ENCODE peak calls at places on chromosomes 6 and 20, in nine cellular contexts. U is ovary, J is tibial nerve, L is IMR-90, X is testis, G is uterus, K is body of pancreas, E is sigmoid colon, O is stomach. R is an unnamed sample.

GRCh38 chr6:114342086-114342825 is 567 bp downstream of the HS3ST5 start:
- DNase-seq in U (no peak), J (no peak), L (no peak), X (peak; percentile 21), G (no peak), K (peak; percentile 12), E (no peak), O (no peak), R (peak; percentile 82)

GRCh38 chr6:33313709-33314514 is at the start of gene TAPBP:
- DNase-seq in U (peak; percentile 69), J (peak; percentile 40), L (peak; percentile 72), X (peak; percentile 53), G (peak; percentile 62), K (peak; percentile 56), E (peak; percentile 83), O (peak; percentile 60), R (no peak)

GRCh38 chr6:150334790-150335783 is 33.7 kb upstream of the IYD start:
- DNase-seq in U (no peak), J (peak; percentile 71), L (peak; percentile 82), X (peak; percentile 84), G (no peak), K (peak; percentile 53), E (no peak), O (no peak), R (no peak)

GRCh38 chr20:13868331-13868730 is 83.5 kb downstream of the NDUFAF5 start:
- DNase-seq in U (no peak), J (no peak), L (peak; percentile 18), X (no peak), G (peak; percentile 56), K (no peak), E (no peak), O (no peak), R (no peak)

GRCh38 chr6:44431118-44431725 is 43.7 kb downstream of the CDC5L start:
- DNase-seq in U (peak; percentile 56), J (peak; percentile 78), L (peak; percentile 73), X (peak; percentile 65), G (peak; percentile 25), K (peak; percentile 44), E (no peak), O (peak; percentile 37), R (no peak)

GRCh38 chr6:4672772-4673171 is 103.4 kb upstream of the CDYL start:
- DNase-seq in U (no peak), J (no peak), L (peak; percentile 63), X (no peak), G (no peak), K (no peak), E (no peak), O (no peak), R (peak; percentile 26)

GRCh38 chr6:79810153-79810806 is 137.1 kb downstream of the ELOVL4 start:
- DNase-seq in U (no peak), J (no peak), L (no peak), X (no peak), G (no peak), K (no peak), E (no peak), O (no peak), R (no peak)

GRCh38 chr20:38043512-38044300 is 10.2 kb downstream of the RPRD1B start:
- DNase-seq in U (no peak), J (no peak), L (peak; percentile 85), X (no peak), G (no peak), K (no peak), E (no peak), O (no peak), R (no peak)

GRCh38 chr20:58352454-58352853 is 36.6 kb upstream of the VAPB start:
- DNase-seq in U (no peak), J (no peak), L (no peak), X (no peak), G (no peak), K (no peak), E (no peak), O (no peak), R (no peak)

GRCh38 chr6:19261642-19262041 is 575.5 kb upstream of the ID4 start:
- DNase-seq in U (no peak), J (no peak), L (no peak), X (no peak), G (no peak), K (no peak), E (no peak), O (no peak), R (no peak)
- TF ChIP-seq POLR2A in U (no peak), J (no peak), L (no peak), X (no peak), G (no peak), K (no peak), E (no peak), O (no peak), R (no peak)

DNA sequence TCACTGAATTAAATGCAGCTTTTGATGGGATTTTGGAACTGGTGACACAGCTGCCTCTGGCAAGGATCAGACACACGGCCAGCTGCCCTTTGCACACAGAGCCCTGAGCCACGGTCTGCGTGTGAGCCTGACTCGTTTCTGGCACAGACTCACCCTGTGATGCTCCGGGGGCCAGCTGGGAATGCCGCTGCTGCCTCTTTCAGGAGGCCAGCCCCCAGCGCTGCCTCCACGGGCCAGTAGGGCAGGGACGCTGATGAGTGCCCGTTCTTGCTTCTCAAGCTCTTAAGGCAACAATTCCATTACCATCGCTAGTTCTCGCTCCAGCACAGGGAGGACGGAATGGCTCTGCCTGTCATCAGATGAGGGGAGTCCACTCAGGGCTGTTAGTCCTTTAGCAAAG is 61.6 kb downstream of the IRF4 start:
- DNase-seq in U (no peak), J (peak; percentile 68), L (no peak), X (peak; percentile 68), G (no peak), K (peak; percentile 35), E (peak; percentile 78), O (no peak), R (peak; percentile 93)
- H3K4me3 ChIP-seq in U (no peak overlapping the region), J (no peak overlapping the region), L (no peak overlapping the region), X (no peak overlapping the region), G (no peak overlapping the region), K (no peak overlapping the region), E (no peak overlapping the region), O (no peak overlapping the region), R (no peak overlapping the region)

GRCh38 chr6:30100585-30101422 is 12.1 kb downstream of the TRIM31 start:
- DNase-seq in U (no peak), J (no peak), L (no peak), X (peak; percentile 65), G (peak; percentile 25), K (peak; percentile 53), E (no peak), O (peak; percentile 76), R (peak; percentile 28)

GRCh38 chr6:30103630-30104179 is 9.2 kb downstream of the TRIM31 start:
- DNase-seq in U (no peak), J (no peak), L (no peak), X (no peak), G (no peak), K (no peak), E (no peak), O (no peak), R (no peak)

GRCh38 chr6:30102701-30103629 is 9.9 kb downstream of the TRIM31 start:
- DNase-seq in U (peak; percentile 83), J (peak; percentile 96), L (peak; percentile 80), X (peak; percentile 95), G (peak; percentile 86), K (peak; percentile 89), E (peak; percentile 95), O (peak; percentile 93), R (peak; percentile 92)

GRCh38 chr6:30101423-30101938 is 11.4 kb downstream of the TRIM31 start:
- DNase-seq in U (no peak), J (no peak), L (no peak), X (no peak), G (no peak), K (no peak), E (no peak), O (no peak), R (no peak)

DNA sequence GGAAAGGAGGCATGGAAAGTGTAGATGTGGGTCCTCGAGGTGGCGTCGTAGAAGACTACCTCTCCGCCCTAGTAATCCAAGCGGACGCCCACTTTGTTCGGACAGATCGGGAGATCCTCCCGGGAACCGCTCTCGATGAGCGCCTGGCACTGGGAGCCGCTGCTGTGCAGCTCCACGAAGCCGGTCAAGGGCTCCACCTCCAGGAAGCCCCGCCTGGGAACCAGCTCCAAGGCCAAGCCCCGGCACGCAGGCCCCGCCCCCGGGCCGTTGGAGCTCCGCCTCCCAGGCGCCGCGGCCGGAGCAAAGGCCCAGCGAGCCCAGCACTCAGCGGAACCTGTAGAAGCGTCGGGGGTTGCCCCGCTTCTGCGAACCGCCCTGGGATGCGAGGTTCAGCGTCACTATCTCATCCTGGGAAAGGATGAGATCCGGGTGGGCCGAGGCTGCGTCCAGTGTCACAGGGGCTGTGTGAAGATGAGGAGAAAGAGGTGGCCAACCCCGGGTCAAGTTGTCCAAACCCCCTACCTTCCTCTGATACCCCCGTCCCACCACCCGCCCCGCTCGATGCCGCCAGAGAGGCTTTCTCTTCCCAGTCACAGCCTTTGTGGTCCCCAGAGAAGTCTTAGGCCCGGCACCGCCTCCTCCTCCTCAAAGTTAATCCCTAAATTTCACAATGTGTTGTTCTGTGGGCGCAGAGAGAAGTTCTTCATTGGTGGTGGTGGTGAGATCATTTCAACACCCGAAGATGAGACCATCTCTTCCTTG is 10.8 kb downstream of the TRIM31 start:
- DNase-seq in U (peak; percentile 79), J (peak; percentile 76), L (peak; percentile 77), X (peak; percentile 95), G (peak; percentile 90), K (peak; percentile 94), E (peak; percentile 95), O (peak; percentile 90), R (peak; percentile 83)
- TF ChIP-seq CTCF in U (no peak), J (no peak), L (peak; percentile 33), X (no peak), G (peak; percentile 1), K (no peak), E (no peak), O (no peak), R (no peak)

GRCh38 chr6:155314092-155314772 is at the start of gene TFB1M:
- DNase-seq in U (peak; percentile 97), J (peak; percentile 92), L (peak; percentile 98), X (peak; percentile 99), G (peak; percentile 99), K (peak; percentile 99), E (peak; percentile 99), O (peak; percentile 99), R (peak; percentile 99)
- TF ChIP-seq POLR2A in U (peak; percentile 70), J (peak; percentile 74), L (peak; percentile 83), X (peak; percentile 30), G (peak; percentile 81), K (peak; percentile 82), E (peak; percentile 73), O (no peak), R (no peak)

DNA sequence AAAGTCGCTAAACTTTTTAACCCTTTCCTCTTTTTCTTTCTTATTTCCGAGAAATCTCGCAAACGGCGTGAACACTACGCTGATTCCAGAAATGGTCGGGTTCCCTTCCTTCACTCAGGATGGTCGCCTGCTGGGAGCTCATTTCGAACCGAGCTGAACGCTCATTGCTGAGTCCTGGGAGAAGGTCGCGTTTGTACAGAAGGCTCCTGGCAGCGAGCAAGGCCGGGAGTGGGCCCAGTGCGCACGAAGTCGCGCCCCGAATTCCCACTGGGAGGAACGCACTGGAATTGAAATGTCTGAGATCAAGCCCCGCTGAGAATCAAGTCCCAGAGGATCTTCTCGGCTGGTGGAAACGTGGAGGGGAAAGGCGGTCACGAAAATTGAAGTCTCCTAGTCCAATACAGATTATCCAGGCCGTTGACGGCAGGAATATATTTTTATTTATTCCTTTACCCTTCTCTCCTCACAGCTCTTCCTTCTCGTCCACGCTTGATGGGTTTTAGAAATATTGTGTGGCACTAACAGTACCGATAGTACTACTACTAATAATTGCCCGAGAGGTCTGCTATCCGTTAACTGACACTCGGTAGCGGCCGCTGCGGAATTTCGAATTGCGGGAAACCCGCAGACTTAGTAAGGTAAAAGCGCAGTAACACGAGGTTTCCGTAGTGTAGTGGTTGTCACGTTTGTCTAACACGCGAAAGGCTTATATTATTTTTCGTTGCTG is 207.2 kb upstream of the ZNF184 start:
- DNase-seq in U (no peak), J (no peak), L (no peak), X (no peak), G (no peak), K (no peak), E (no peak), O (no peak), R (no peak)
- H3K4me3 ChIP-seq in U (peak overlapping the region; percentile 6), J (no peak overlapping the region), L (peak overlapping the region; percentile 34), X (peak overlapping the region; percentile 33), G (no peak overlapping the region), K (no peak overlapping the region), E (no peak overlapping the region), O (peak overlapping the region; percentile 5), R (no peak overlapping the region)